ENCODE peak calls at places on chromosomes 12 and 14, in seven cellular contexts. L is ovary; U is heart right ventricle; K is naive thymus-derived CD4-positive, alpha-beta T cell; O is aorta; D is psoas muscle; W is mesenchymal stem cell. Z is an unnamed sample.

GRCh38 chr12:28162697-28163096 is 27.6 kb upstream of the CCDC91 start:
- DNase-seq in K (no peak), L (no peak), D (no peak), O (no peak), U (no peak), W (no peak), Z (no peak)

GRCh38 chr14:88592016-88592415 is 29.2 kb downstream of the ZC3H14 start:
- DNase-seq in W (no peak), K (no peak), L (no peak), O (no peak), D (no peak), U (no peak), Z (no peak)

GRCh38 chr12:56721721-56722120 is 3.4 kb downstream of the NACA start:
- DNase-seq in K (no peak), L (no peak), U (no peak), W (no peak), D (no peak), O (no peak), Z (no peak)

GRCh38 chr14:55702501-55702900 is 122.5 kb downstream of the KTN1 start:
- DNase-seq in O (no peak), W (no peak), K (no peak), U (no peak), L (no peak), D (no peak), Z (no peak)

GRCh38 chr12:2288875-2289274 is 236.1 kb downstream of the CACNA1C start:
- DNase-seq in U (no peak), K (no peak), O (no peak), W (no peak), L (no peak), D (no peak), Z (no peak)

GRCh38 chr14:105180598-105181528 is at the start of gene NUDT14:
- DNase-seq in W (peak; percentile 46), D (peak; percentile 82), U (peak; percentile 77), O (peak; percentile 80), L (peak; percentile 79), K (peak; percentile 84), Z (peak; percentile 26)

GRCh38 chr12:131119936-131120335 is 166.2 kb downstream of the ADGRD1 start:
- DNase-seq in W (no peak), L (no peak), O (no peak), K (no peak), U (no peak), D (no peak), Z (no peak)

GRCh38 chr14:38522724-38523123 is 266.8 kb upstream of the CLEC14A start:
- DNase-seq in K (no peak), L (no peak), W (peak; percentile 20), O (no peak), D (no peak), U (no peak), Z (no peak)

GRCh38 chr12:130978785-130979184 is 25.1 kb downstream of the ADGRD1 start:
- DNase-seq in K (no peak), D (peak; percentile 68), O (no peak), L (no peak), U (no peak), W (no peak), Z (no peak)

GRCh38 chr14:101518611-101519048 is 42.7 kb upstream of the DIO3 start:
- DNase-seq in O (no peak), K (no peak), W (no peak), D (peak; percentile 86), U (no peak), L (no peak), Z (no peak)

GRCh38 chr12:63918788-63919300 is 74.3 kb downstream of the SRGAP1 start:
- DNase-seq in U (no peak), O (no peak), D (no peak), K (no peak), L (no peak), W (peak; percentile 97), Z (peak; percentile 82)

GRCh38 chr12:2856051-2856450 is 788 bp downstream of the TEX52 start:
- DNase-seq in K (no peak), L (no peak), D (no peak), U (no peak), O (no peak), W (peak; percentile 9), Z (no peak)

GRCh38 chr14:76589246-76589645 is 172.0 kb upstream of the VASH1 start:
- DNase-seq in K (no peak), D (no peak), U (no peak), L (no peak), O (no peak), W (no peak), Z (no peak)

GRCh38 chr12:132009336-132009859 is 59.7 kb downstream of the EP400 start:
- DNase-seq in L (no peak), O (no peak), W (no peak), K (no peak), U (no peak), D (no peak), Z (no peak)

GRCh38 chr12:1517007-1517406 is 77.4 kb downstream of the FBXL14 start:
- DNase-seq in L (no peak), O (no peak), U (no peak), D (no peak), W (peak; percentile 54), K (no peak), Z (peak; percentile 87)

GRCh38 chr14:87691482-87691881 is 301.5 kb downstream of the GALC start:
- DNase-seq in O (no peak), L (no peak), W (no peak), D (no peak), K (no peak), U (no peak), Z (no peak)

GRCh38 chr14:60512952-60513554 is 4.1 kb downstream of the SIX6 start:
- DNase-seq in W (no peak), O (no peak), L (no peak), D (no peak), K (no peak), U (no peak), Z (no peak)
- H3K27me3 ChIP-seq in W (peaks cover 90% of the 10 kb centered on the region), O (no peaks in the 10 kb centered on the region), L (peaks cover 4% of the 10 kb centered on the region), D (no peaks in the 10 kb centered on the region), K (peaks cover 4% of the 10 kb centered on the region), U (peaks cover 51% of the 10 kb centered on the region), Z (peaks cover 83% of the 10 kb centered on the region)

GRCh38 chr12:124423683-124424515 is 129.0 kb downstream of the RFLNA start:
- DNase-seq in D (no peak), L (no peak), O (no peak), W (no peak), U (peak; percentile 23), K (no peak), Z (no peak)
- H3K36me3 ChIP-seq in D (peaks cover 46% of the 10 kb centered on the region), L (no peaks in the 10 kb centered on the region), O (no peaks in the 10 kb centered on the region), W (peaks cover 56% of the 10 kb centered on the region), U (no peaks in the 10 kb centered on the region), K (no peaks in the 10 kb centered on the region), Z (peaks cover 33% of the 10 kb centered on the region)

DNA sequence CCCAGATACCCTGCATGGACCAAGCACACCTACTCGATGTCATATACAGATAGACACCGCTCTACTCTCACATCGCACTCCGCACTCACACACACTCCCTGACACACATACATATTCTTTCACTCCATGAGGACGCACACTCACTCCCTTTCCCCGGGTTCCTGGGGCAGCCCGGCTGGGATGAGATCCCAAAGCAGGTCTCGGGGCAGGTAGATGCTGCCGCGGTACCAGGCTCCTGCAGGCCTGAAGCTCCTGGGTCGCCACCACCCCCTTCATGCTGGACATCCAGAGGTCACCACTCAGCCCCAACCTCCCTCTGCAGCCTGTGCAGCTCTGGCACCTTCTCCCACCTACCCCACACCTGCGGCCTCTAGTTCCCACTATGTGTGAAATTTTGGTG is 2.3 kb downstream of the C1QL4 start:
- DNase-seq in O (no peak), L (no peak), U (no peak), K (no peak), W (no peak), D (no peak), Z (no peak)
- H3K27me3 ChIP-seq in O (no peaks in the 10 kb centered on the region), L (no peaks in the 10 kb centered on the region), U (peaks cover 21% of the 10 kb centered on the region), K (no peaks in the 10 kb centered on the region), W (peaks cover 44% of the 10 kb centered on the region), D (no peaks in the 10 kb centered on the region), Z (peaks cover 35% of the 10 kb centered on the region)

GRCh38 chr14:59328410-59328809 is 136.8 kb downstream of the GPR135 start:
- DNase-seq in L (no peak), K (no peak), O (no peak), W (no peak), U (no peak), D (no peak), Z (no peak)
- H3K36me3 ChIP-seq in L (no peaks in the 10 kb centered on the region), K (no peaks in the 10 kb centered on the region), O (peaks cover 2% of the 10 kb centered on the region), W (peaks cover 39% of the 10 kb centered on the region), U (no peaks in the 10 kb centered on the region), D (peaks cover 82% of the 10 kb centered on the region), Z (peaks cover 2% of the 10 kb centered on the region)

Z was measured in brain microvascular endothelial cell.